ENCODE peak calls at places on chromosome 10, in eight cellular contexts. I is ELR; G is activated CD4-positive, alpha-beta T cell treated with anti-CD3 and anti-CD28 coated beads for 48 hours; U is NCI-H748 treated with DMSO at 0.1 percent for 48 hours; V is right atrium auricular region; K is epithelial cell of prostate; A is stromal cell of bone marrow; W is GM10248. P is an unnamed sample.

GRCh38 chr10:120156614-120157274 is 264.2 kb downstream of the SEC23IP start:
- DNase-seq in I (no peak), G (no peak), U (no peak), V (no peak), K (no peak), A (no peak), W (no peak), P (no peak)

GRCh38 chr10:78960316-78960800 is 108.4 kb upstream of the ZMIZ1 start:
- DNase-seq in I (peak; percentile 85), G (no peak), U (no peak), V (peak; percentile 84), K (peak; percentile 81), A (peak; percentile 92), W (no peak), P (peak; percentile 80)

GRCh38 chr10:71796749-71797405 is 23.6 kb upstream of the VSIR start:
- DNase-seq in I (no peak), G (no peak), U (no peak), V (no peak), K (no peak), A (no peak), W (no peak), P (no peak)

GRCh38 chr10:133278577-133279265 is 2.1 kb upstream of the ADAM8 start:
- DNase-seq in I (peak; percentile 93), G (peak; percentile 50), U (no peak), V (no peak), K (peak; percentile 72), A (no peak), W (peak; percentile 78), P (peak; percentile 90)

GRCh38 chr10:32068569-32068968 is 12.3 kb upstream of the KIF5B start:
- DNase-seq in I (no peak), G (no peak), U (no peak), V (no peak), K (no peak), A (no peak), W (no peak), P (no peak)

GRCh38 chr10:116694927-116695268 is 47.5 kb downstream of the HSPA12A start:
- DNase-seq in I (no peak), G (no peak), U (no peak), V (no peak), K (no peak), A (no peak), W (no peak), P (no peak)

GRCh38 chr10:103792547-103792946 is 62.8 kb downstream of the SH3PXD2A start:
- DNase-seq in I (no peak), G (no peak), U (no peak), V (no peak), K (no peak), A (no peak), W (no peak), P (no peak)

GRCh38 chr10:31953080-31953479 is 24.4 kb upstream of the ARHGAP12 start:
- DNase-seq in I (no peak), G (no peak), U (no peak), V (no peak), K (no peak), A (no peak), W (no peak), P (no peak)

P was measured in MCF 10A.